ENCODE peak calls at places on chromosome 7, in seven cellular contexts. One of them, this sample, is unnamed.
A peak's percentile ranks its signal among the peaks of the same experiment; 100 is the strongest.

GRCh38 chr7:155257482-155258232 is 40.0 kb upstream of the INSIG1 start:
- DNase-seq in heart left ventricle: peak; percentile 83
- DNase-seq in pancreas: peak; percentile 81
- DNase-seq in aorta: peak; percentile 92
- DNase-seq in naive thymus-derived CD4-positive, alpha-beta T cell: no peak
- DNase-seq in uterus: peak; percentile 71
- DNase-seq in astrocyte: peak; percentile 75
- DNase-seq in this sample: peak; percentile 18

GRCh38 chr7:117269417-117269816 is 53.4 kb downstream of the WNT2 start:
- DNase-seq in naive thymus-derived CD4-positive, alpha-beta T cell: no peak
- DNase-seq in heart left ventricle: no peak
- DNase-seq in uterus: no peak
- DNase-seq in astrocyte: peak; percentile 99
- DNase-seq in pancreas: no peak
- DNase-seq in aorta: no peak
- DNase-seq in this sample: no peak

GRCh38 chr7:7858559-7858958 is 110.0 kb upstream of the GLCCI1 start:
- DNase-seq in pancreas: no peak
- DNase-seq in aorta: no peak
- DNase-seq in naive thymus-derived CD4-positive, alpha-beta T cell: no peak
- DNase-seq in astrocyte: no peak
- DNase-seq in heart left ventricle: no peak
- DNase-seq in uterus: no peak
- DNase-seq in this sample: no peak

GRCh38 chr7:111401516-111401915 is 160.8 kb downstream of the IMMP2L start:
- DNase-seq in astrocyte: peak; percentile 74
- DNase-seq in pancreas: no peak
- DNase-seq in aorta: no peak
- DNase-seq in uterus: no peak
- DNase-seq in heart left ventricle: no peak
- DNase-seq in naive thymus-derived CD4-positive, alpha-beta T cell: no peak
- DNase-seq in this sample: no peak

GRCh38 chr7:112150823-112151641 is 55.2 kb downstream of the DOCK4 start:
- DNase-seq in astrocyte: no peak
- DNase-seq in naive thymus-derived CD4-positive, alpha-beta T cell: no peak
- DNase-seq in uterus: no peak
- DNase-seq in aorta: no peak
- DNase-seq in pancreas: no peak
- DNase-seq in heart left ventricle: no peak
- DNase-seq in this sample: no peak

GRCh38 chr7:106063692-106064091 is 48.4 kb downstream of the SYPL1 start:
- DNase-seq in naive thymus-derived CD4-positive, alpha-beta T cell: no peak
- DNase-seq in astrocyte: no peak
- DNase-seq in uterus: no peak
- DNase-seq in pancreas: no peak
- DNase-seq in heart left ventricle: no peak
- DNase-seq in aorta: no peak
- DNase-seq in this sample: no peak

GRCh38 chr7:6430271-6430940 is 17.3 kb downstream of the DAGLB start:
- DNase-seq in uterus: no peak
- DNase-seq in astrocyte: peak; percentile 55
- DNase-seq in heart left ventricle: no peak
- DNase-seq in pancreas: no peak
- DNase-seq in naive thymus-derived CD4-positive, alpha-beta T cell: no peak
- DNase-seq in aorta: no peak
- DNase-seq in this sample: no peak

GRCh38 chr7:19390795-19391194 is 245.6 kb upstream of the FERD3L start:
- DNase-seq in heart left ventricle: no peak
- DNase-seq in aorta: no peak
- DNase-seq in pancreas: no peak
- DNase-seq in naive thymus-derived CD4-positive, alpha-beta T cell: no peak
- DNase-seq in astrocyte: no peak
- DNase-seq in uterus: no peak
- DNase-seq in this sample: no peak

GRCh38 chr7:22935269-22935668 is 78.7 kb downstream of the HYCC1 start:
- DNase-seq in naive thymus-derived CD4-positive, alpha-beta T cell: no peak
- DNase-seq in heart left ventricle: no peak
- DNase-seq in astrocyte: peak; percentile 4
- DNase-seq in aorta: no peak
- DNase-seq in uterus: no peak
- DNase-seq in pancreas: no peak
- DNase-seq in this sample: no peak

GRCh38 chr7:104967595-104967994 is 46.4 kb upstream of the KMT2E start:
- DNase-seq in astrocyte: peak; percentile 88
- DNase-seq in heart left ventricle: no peak
- DNase-seq in naive thymus-derived CD4-positive, alpha-beta T cell: no peak
- DNase-seq in uterus: no peak
- DNase-seq in pancreas: no peak
- DNase-seq in aorta: no peak
- DNase-seq in this sample: no peak

GRCh38 chr7:102912742-102913141 is at the start of gene LRRC17:
- DNase-seq in uterus: peak; percentile 26
- DNase-seq in heart left ventricle: no peak
- DNase-seq in astrocyte: peak; percentile 92
- DNase-seq in naive thymus-derived CD4-positive, alpha-beta T cell: no peak
- DNase-seq in pancreas: no peak
- DNase-seq in aorta: no peak
- DNase-seq in this sample: no peak

GRCh38 chr7:151795168-151795754 is 81.7 kb downstream of the PRKAG2 start:
- DNase-seq in naive thymus-derived CD4-positive, alpha-beta T cell: no peak
- DNase-seq in pancreas: no peak
- DNase-seq in astrocyte: no peak
- DNase-seq in aorta: peak; percentile 72
- DNase-seq in heart left ventricle: no peak
- DNase-seq in uterus: no peak
- DNase-seq in this sample: no peak

GRCh38 chr7:158828343-158829020 is 827 bp downstream of the ESYT2 start:
- DNase-seq in astrocyte: no peak
- DNase-seq in heart left ventricle: peak; percentile 61
- DNase-seq in aorta: peak; percentile 84
- DNase-seq in naive thymus-derived CD4-positive, alpha-beta T cell: peak; percentile 34
- DNase-seq in uterus: peak; percentile 58
- DNase-seq in pancreas: no peak
- DNase-seq in this sample: peak; percentile 62

GRCh38 chr7:18290223-18290622 is 205.3 kb upstream of the HDAC9 start:
- DNase-seq in naive thymus-derived CD4-positive, alpha-beta T cell: no peak
- DNase-seq in uterus: no peak
- DNase-seq in astrocyte: no peak
- DNase-seq in heart left ventricle: no peak
- DNase-seq in pancreas: no peak
- DNase-seq in aorta: no peak
- DNase-seq in this sample: no peak

GRCh38 chr7:20545016-20545415 is 70.5 kb upstream of the ABCB5 start:
- DNase-seq in astrocyte: no peak
- DNase-seq in aorta: no peak
- DNase-seq in heart left ventricle: no peak
- DNase-seq in uterus: no peak
- DNase-seq in naive thymus-derived CD4-positive, alpha-beta T cell: no peak
- DNase-seq in pancreas: no peak
- DNase-seq in this sample: no peak

DNA sequence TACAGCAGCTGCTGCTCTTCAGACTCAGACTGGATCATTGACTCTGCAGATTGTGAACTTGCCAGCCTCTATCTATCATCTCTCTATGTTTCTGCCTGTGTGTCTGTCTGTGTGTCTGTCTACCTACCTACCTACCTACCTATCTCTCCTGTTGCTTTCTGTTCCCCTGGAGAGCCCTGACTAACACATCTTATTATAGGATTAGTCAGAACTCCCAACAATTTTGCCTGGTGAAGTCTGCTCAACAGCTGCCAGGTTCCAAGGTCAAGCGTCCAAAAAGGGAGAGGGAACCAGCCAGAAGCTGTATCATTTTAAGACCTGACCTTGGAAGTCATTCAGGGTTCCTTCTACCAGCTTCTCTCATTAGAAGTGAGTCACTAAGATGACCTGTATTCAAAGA is 579.0 kb upstream of the DPP6 start:
- DNase-seq in naive thymus-derived CD4-positive, alpha-beta T cell: no peak
- DNase-seq in heart left ventricle: no peak
- DNase-seq in astrocyte: no peak
- DNase-seq in pancreas: no peak
- DNase-seq in uterus: peak; percentile 83
- DNase-seq in aorta: no peak
- DNase-seq in this sample: no peak
- H3K9me3 ChIP-seq in naive thymus-derived CD4-positive, alpha-beta T cell: no peaks in the 10 kb centered on the region
- H3K9me3 ChIP-seq in heart left ventricle: no peaks in the 10 kb centered on the region
- H3K9me3 ChIP-seq in astrocyte: peaks cover 11% of the 10 kb centered on the region
- H3K9me3 ChIP-seq in pancreas: no peaks in the 10 kb centered on the region
- H3K9me3 ChIP-seq in uterus: no peaks in the 10 kb centered on the region
- H3K9me3 ChIP-seq in aorta: peaks cover 3% of the 10 kb centered on the region
- H3K9me3 ChIP-seq in this sample: no peaks in the 10 kb centered on the region

GRCh38 chr7:830069-830468 is 2.2 kb upstream of the SUN1 start:
- DNase-seq in aorta: no peak
- DNase-seq in uterus: no peak
- DNase-seq in astrocyte: no peak
- DNase-seq in naive thymus-derived CD4-positive, alpha-beta T cell: no peak
- DNase-seq in pancreas: no peak
- DNase-seq in heart left ventricle: no peak
- DNase-seq in this sample: no peak

GRCh38 chr7:833601-834258 is 1.5 kb downstream of the SUN1 start:
- DNase-seq in aorta: no peak
- DNase-seq in naive thymus-derived CD4-positive, alpha-beta T cell: no peak
- DNase-seq in astrocyte: no peak
- DNase-seq in heart left ventricle: no peak
- DNase-seq in uterus: no peak
- DNase-seq in pancreas: peak; percentile 22
- DNase-seq in this sample: no peak

GRCh38 chr7:832292-832967 is at the start of gene SUN1:
- DNase-seq in aorta: no peak
- DNase-seq in uterus: peak; percentile 59
- DNase-seq in astrocyte: peak; percentile 83
- DNase-seq in heart left ventricle: no peak
- DNase-seq in pancreas: no peak
- DNase-seq in naive thymus-derived CD4-positive, alpha-beta T cell: no peak
- DNase-seq in this sample: no peak

GRCh38 chr7:832968-833424 is 720 bp downstream of the SUN1 start:
- DNase-seq in naive thymus-derived CD4-positive, alpha-beta T cell: no peak
- DNase-seq in pancreas: no peak
- DNase-seq in uterus: no peak
- DNase-seq in heart left ventricle: no peak
- DNase-seq in astrocyte: no peak
- DNase-seq in aorta: no peak
- DNase-seq in this sample: no peak

DNA sequence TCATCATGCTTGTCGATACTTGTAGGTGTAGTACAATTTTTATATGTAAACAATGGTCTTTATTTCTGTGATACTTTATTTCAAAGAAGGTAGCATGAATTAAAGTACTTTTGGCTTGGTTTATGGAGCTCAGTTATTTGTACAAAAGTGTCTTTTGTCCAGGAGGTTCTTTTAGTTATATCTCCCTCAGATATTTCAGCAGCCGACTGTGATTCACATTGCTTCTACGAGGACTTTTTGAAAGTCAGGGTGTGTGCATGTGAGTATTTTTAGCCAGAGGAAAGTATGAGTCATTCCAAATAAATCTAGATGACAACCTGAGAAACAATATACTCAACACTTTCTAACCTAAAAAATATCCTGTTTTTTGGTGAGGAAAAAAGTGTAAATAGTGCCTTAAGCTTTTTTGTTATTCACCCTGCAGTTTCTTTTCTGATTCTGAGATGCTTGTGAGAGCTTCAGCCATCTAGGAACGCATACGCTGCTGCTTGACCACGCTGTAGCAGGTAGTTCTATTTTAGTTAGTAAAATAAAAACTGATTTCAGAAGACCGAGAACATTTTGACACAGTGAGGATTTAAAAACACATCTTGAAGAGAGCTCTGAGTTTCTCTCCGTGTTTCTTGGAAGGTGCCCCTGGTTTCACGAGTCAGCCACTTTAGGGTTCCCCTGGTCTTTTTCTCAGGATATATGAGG is 532 bp upstream of the SUN1 start:
- DNase-seq in pancreas: no peak
- DNase-seq in naive thymus-derived CD4-positive, alpha-beta T cell: no peak
- DNase-seq in heart left ventricle: no peak
- DNase-seq in aorta: no peak
- DNase-seq in uterus: peak; percentile 73
- DNase-seq in astrocyte: peak; percentile 92
- DNase-seq in this sample: no peak
- H3K27ac ChIP-seq in pancreas: peak overlapping the region; percentile 90
- H3K27ac ChIP-seq in naive thymus-derived CD4-positive, alpha-beta T cell: peak overlapping the region; percentile 83
- H3K27ac ChIP-seq in heart left ventricle: peak overlapping the region; percentile 80
- H3K27ac ChIP-seq in aorta: peak overlapping the region; percentile 99
- H3K27ac ChIP-seq in uterus: peak overlapping the region; percentile 99
- H3K27ac ChIP-seq in astrocyte: peak overlapping the region; percentile 98
- H3K27ac ChIP-seq in this sample: peak overlapping the region; percentile 86

GRCh38 chr7:116218051-116218645 is 7.8 kb downstream of the TES start:
- DNase-seq in pancreas: no peak
- DNase-seq in heart left ventricle: peak; percentile 32
- DNase-seq in uterus: no peak
- DNase-seq in naive thymus-derived CD4-positive, alpha-beta T cell: no peak
- DNase-seq in astrocyte: peak; percentile 99
- DNase-seq in aorta: no peak
- DNase-seq in this sample: no peak
- H3K4me1 ChIP-seq in pancreas: peaks cover 44% of the 10 kb centered on the region
- H3K4me1 ChIP-seq in heart left ventricle: peaks cover 45% of the 10 kb centered on the region
- H3K4me1 ChIP-seq in uterus: no peaks in the 10 kb centered on the region
- H3K4me1 ChIP-seq in naive thymus-derived CD4-positive, alpha-beta T cell: peaks cover 82% of the 10 kb centered on the region
- H3K4me1 ChIP-seq in astrocyte: peaks cover 44% of the 10 kb centered on the region
- H3K4me1 ChIP-seq in aorta: peaks cover 19% of the 10 kb centered on the region
- H3K4me1 ChIP-seq in this sample: peaks cover 39% of the 10 kb centered on the region

GRCh38 chr7:153590571-153590970 is 461.6 kb upstream of the DPP6 start:
- DNase-seq in astrocyte: no peak
- DNase-seq in pancreas: no peak
- DNase-seq in uterus: no peak
- DNase-seq in heart left ventricle: no peak
- DNase-seq in aorta: no peak
- DNase-seq in naive thymus-derived CD4-positive, alpha-beta T cell: no peak
- DNase-seq in this sample: no peak
- H3K9me3 ChIP-seq in astrocyte: peaks cover 5% of the 10 kb centered on the region
- H3K9me3 ChIP-seq in pancreas: no peaks in the 10 kb centered on the region
- H3K9me3 ChIP-seq in uterus: no peaks in the 10 kb centered on the region
- H3K9me3 ChIP-seq in heart left ventricle: no peaks in the 10 kb centered on the region
- H3K9me3 ChIP-seq in aorta: peaks cover 3% of the 10 kb centered on the region
- H3K9me3 ChIP-seq in naive thymus-derived CD4-positive, alpha-beta T cell: no peaks in the 10 kb centered on the region
- H3K9me3 ChIP-seq in this sample: no peaks in the 10 kb centered on the region

This sample was measured in transverse colon.